ENCODE peak calls at places on chromosomes 12 and 14, in seven cellular contexts. Z is trophoblast cell, F is IMR-90, E is mesenchymal stem cell, I is neuronal stem cell, H is H9, K is H1. N is an unnamed sample.

GRCh38 chr12:19925881-19926665 is 442.3 kb upstream of the PDE3A start:
- DNase-seq in Z (no peak), F (no peak), E (no peak), I (no peak), H (no peak), K (no peak), N (no peak)

GRCh38 chr12:79098530-79098929 is 234.0 kb downstream of the SYT1 start:
- DNase-seq in Z (no peak), F (no peak), E (no peak), I (no peak), H (no peak), K (no peak), N (no peak)

GRCh38 chr12:58916891-58917570 is 3.3 kb downstream of the LRIG3 start:
- DNase-seq in Z (no peak), F (peak; percentile 63), E (peak; percentile 70), I (no peak), H (no peak), K (no peak), N (peak; percentile 21)

GRCh38 chr12:2613674-2614073 is 181.1 kb upstream of the FKBP4 start:
- DNase-seq in Z (peak; percentile 61), F (peak; percentile 99), E (peak; percentile 97), I (no peak), H (no peak), K (no peak), N (no peak)

GRCh38 chr14:105879867-105880561 is 353.6 kb downstream of the TMEM121 start:
- DNase-seq in Z (no peak), F (no peak), E (no peak), I (no peak), H (no peak), K (no peak), N (no peak)

GRCh38 chr12:47188576-47189441 is 109.0 kb upstream of the AMIGO2 start:
- DNase-seq in Z (no peak), F (peak; percentile 84), E (peak; percentile 51), I (no peak), H (no peak), K (no peak), N (no peak)

GRCh38 chr12:52534482-52534881 is 14.3 kb upstream of the KRT5 start:
- DNase-seq in Z (no peak), F (no peak), E (no peak), I (no peak), H (no peak), K (no peak), N (no peak)

GRCh38 chr12:58387199-58387598 is 445.8 kb downstream of the ATP23 start:
- DNase-seq in Z (no peak), F (peak; percentile 72), E (peak; percentile 12), I (no peak), H (no peak), K (no peak), N (peak; percentile 54)

GRCh38 chr14:89349196-89350008 is 67.6 kb downstream of the FOXN3 start:
- DNase-seq in Z (peak; percentile 87), F (no peak), E (peak; percentile 76), I (peak; percentile 76), H (peak; percentile 79), K (no peak), N (peak; percentile 88)

GRCh38 chr12:23722655-23723054 is 226.8 kb downstream of the SOX5 start:
- DNase-seq in Z (no peak), F (no peak), E (no peak), I (no peak), H (no peak), K (no peak), N (peak; percentile 4)

GRCh38 chr12:100797246-100797645 is 2.7 kb downstream of the ANO4 start:
- DNase-seq in Z (no peak), F (no peak), E (peak; percentile 30), I (peak; percentile 21), H (no peak), K (no peak), N (peak; percentile 53)

GRCh38 chr12:116659771-116660481 is 77.9 kb downstream of the SPRING1 start:
- DNase-seq in Z (peak; percentile 52), F (peak; percentile 49), E (no peak), I (no peak), H (no peak), K (no peak), N (no peak)

GRCh38 chr12:40106202-40106533 is 287 bp upstream of the SLC2A13 start:
- DNase-seq in Z (no peak), F (no peak), E (no peak), I (no peak), H (no peak), K (no peak), N (no peak)

GRCh38 chr12:65308601-65309071 is 30.2 kb downstream of the MSRB3 start:
- DNase-seq in Z (no peak), F (peak; percentile 45), E (peak; percentile 28), I (no peak), H (no peak), K (no peak), N (no peak)

GRCh38 chr14:100439781-100440180 is 116.6 kb downstream of the SLC25A47 start:
- DNase-seq in Z (no peak), F (no peak), E (no peak), I (no peak), H (no peak), K (no peak), N (no peak)

GRCh38 chr12:16076970-16077527 is 165.9 kb downstream of the DERA start:
- DNase-seq in Z (no peak), F (no peak), E (no peak), I (no peak), H (no peak), K (no peak), N (no peak)

GRCh38 chr14:54637829-54638446 is 71.0 kb downstream of the SAMD4A start:
- DNase-seq in Z (no peak), F (peak; percentile 92), E (peak; percentile 94), I (no peak), H (no peak), K (no peak), N (no peak)

DNA sequence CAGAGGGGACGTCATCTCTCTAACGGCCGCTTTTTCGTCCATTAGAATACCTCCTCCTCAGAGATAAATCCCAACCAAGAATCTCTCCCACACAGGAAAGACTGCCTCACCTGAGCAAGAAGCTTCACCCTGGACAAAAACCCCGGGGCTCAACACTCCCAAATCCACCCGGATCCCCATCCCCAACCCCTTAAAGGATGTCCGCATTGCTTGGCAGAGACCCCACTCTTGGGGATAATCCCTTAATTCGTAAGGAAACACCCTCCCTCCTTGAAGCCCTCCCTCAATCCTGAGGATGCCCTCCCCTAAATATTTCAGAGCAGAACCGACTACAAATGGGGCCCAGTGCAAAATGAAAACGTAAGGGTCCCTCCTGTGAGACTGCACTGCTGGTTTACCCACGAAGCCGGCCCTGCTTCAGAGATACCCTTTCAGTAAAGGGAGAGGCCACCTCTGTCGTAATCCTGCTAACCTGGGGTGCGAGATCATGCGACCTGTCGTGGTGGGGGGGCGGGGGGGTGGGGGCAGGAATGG is 657 bp upstream of the DYNLL1 start:
- DNase-seq in Z (no peak), F (no peak), E (peak; percentile 5), I (no peak), H (no peak), K (no peak), N (peak; percentile 25)
- H3K9ac ChIP-seq in Z (peak overlapping the region; percentile 86), F (peak overlapping the region; percentile 44), E (peak overlapping the region; percentile 97), I (no peak overlapping the region), H (peak overlapping the region; percentile 49), K (peak overlapping the region; percentile 80), N (peak overlapping the region; percentile 81)

GRCh38 chr12:124159655-124160054 is 135.2 kb upstream of the RFLNA start:
- DNase-seq in Z (no peak), F (no peak), E (no peak), I (no peak), H (no peak), K (no peak), N (no peak)

GRCh38 chr12:124160102-124160501 is 134.8 kb upstream of the RFLNA start:
- DNase-seq in Z (no peak), F (no peak), E (no peak), I (no peak), H (no peak), K (no peak), N (no peak)

GRCh38 chr12:124165695-124166094 is 129.2 kb upstream of the RFLNA start:
- DNase-seq in Z (no peak), F (no peak), E (no peak), I (no peak), H (no peak), K (no peak), N (no peak)

GRCh38 chr12:124167141-124167540 is 127.8 kb upstream of the RFLNA start:
- DNase-seq in Z (no peak), F (no peak), E (no peak), I (no peak), H (no peak), K (no peak), N (no peak)

GRCh38 chr12:124162151-124163110 is 132.5 kb upstream of the RFLNA start:
- DNase-seq in Z (peak; percentile 9), F (no peak), E (no peak), I (no peak), H (no peak), K (no peak), N (peak; percentile 48)
- H2AK5ac ChIP-seq in Z (no peak overlapping the region), F (no peak overlapping the region), E (no peak overlapping the region), I (no peak overlapping the region), H (no peak overlapping the region), K (no peak overlapping the region), N (no peak overlapping the region)

DNA sequence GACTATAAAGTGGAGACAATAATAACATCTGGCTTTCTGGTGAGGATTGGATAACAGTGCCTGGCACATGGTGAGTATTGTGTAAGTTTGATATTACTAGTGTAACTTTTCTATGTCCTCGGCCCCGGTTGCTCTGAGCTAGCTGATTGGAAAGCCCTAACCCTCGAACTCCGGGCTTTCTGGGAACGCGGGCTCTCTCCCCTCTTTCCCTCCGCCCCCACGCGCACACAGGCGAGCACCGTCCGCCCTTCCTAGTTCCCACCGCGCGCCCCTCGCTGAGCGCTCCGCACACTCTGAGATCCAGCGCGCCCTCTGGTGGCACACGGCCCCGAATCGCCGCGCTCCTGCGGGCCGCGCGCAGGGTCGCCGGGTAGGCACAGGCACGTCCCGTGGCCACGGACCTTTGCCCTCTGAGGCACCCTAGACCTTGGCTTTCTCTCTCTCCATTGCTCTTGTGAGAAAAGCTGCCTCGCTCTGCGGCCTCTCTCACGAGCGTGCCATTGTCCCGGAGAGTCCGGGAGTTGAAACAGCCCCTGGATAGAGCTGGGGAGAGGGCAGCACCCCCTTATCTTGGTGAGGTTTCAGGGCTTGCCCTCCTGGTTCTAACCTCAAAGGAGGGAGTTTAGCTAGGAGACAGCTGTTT is 23.2 kb upstream of the ESRRB start:
- DNase-seq in Z (peak; percentile 12), F (peak; percentile 26), E (peak; percentile 38), I (peak; percentile 69), H (peak; percentile 84), K (peak; percentile 36), N (peak; percentile 69)
- H3K9ac ChIP-seq in Z (no peak overlapping the region), F (no peak overlapping the region), E (peak overlapping the region; percentile 17), I (no peak overlapping the region), H (no peak overlapping the region), K (no peak overlapping the region), N (no peak overlapping the region)

GRCh38 chr12:4984971-4985370 is 58.7 kb upstream of the KCNA5 start:
- DNase-seq in Z (no peak), F (no peak), E (no peak), I (no peak), H (no peak), K (no peak), N (no peak)

GRCh38 chr12:4979737-4980136 is 63.9 kb upstream of the KCNA5 start:
- DNase-seq in Z (no peak), F (no peak), E (no peak), I (no peak), H (no peak), K (no peak), N (no peak)

GRCh38 chr12:4987076-4987775 is 56.5 kb upstream of the KCNA5 start:
- DNase-seq in Z (no peak), F (no peak), E (no peak), I (no peak), H (no peak), K (no peak), N (no peak)

GRCh38 chr12:4985820-4986219 is 57.9 kb upstream of the KCNA5 start:
- DNase-seq in Z (no peak), F (no peak), E (no peak), I (no peak), H (no peak), K (no peak), N (no peak)

GRCh38 chr12:4984344-4984743 is 59.3 kb upstream of the KCNA5 start:
- DNase-seq in Z (no peak), F (no peak), E (no peak), I (no peak), H (no peak), K (no peak), N (no peak)
- H2AK5ac ChIP-seq in Z (no peak overlapping the region), F (no peak overlapping the region), E (no peak overlapping the region), I (no peak overlapping the region), H (no peak overlapping the region), K (no peak overlapping the region), N (no peak overlapping the region)